ENCODE peak calls at places on chromosome 7, in five cellular contexts. Z, I, M, F and K are unnamed samples.

GRCh38 chr7:150410680-150411346 is 31.7 kb downstream of the ZNF775 start:
- DNase-seq in Z (no peak), I (no peak), M (no peak), F (peak), K (no peak)

GRCh38 chr7:75971961-75972763 is 22.2 kb downstream of the TMEM120A start:
- DNase-seq in Z (no peak), I (no peak), M (no peak), F (no peak), K (no peak)

GRCh38 chr7:139893999-139894398 is 64.9 kb downstream of the TBXAS1 start:
- DNase-seq in Z (no peak), I (no peak), M (no peak), F (no peak), K (no peak)

GRCh38 chr7:27110977-27111752 is 8.7 kb upstream of the HOXA2 start:
- DNase-seq in Z (no peak), I (no peak), M (no peak), F (peak), K (no peak)

GRCh38 chr7:76509931-76510877 is at the start of gene UPK3B:
- DNase-seq in Z (no peak), I (no peak), M (peak), F (peak), K (no peak)

GRCh38 chr7:67916571-67916970 is 919.9 kb downstream of the TYW1 start:
- DNase-seq in Z (peak), I (no peak), M (no peak), F (no peak), K (no peak)

GRCh38 chr7:95672434-95672833 is 76.1 kb upstream of the PDK4 start:
- DNase-seq in Z (no peak), I (no peak), M (no peak), F (no peak), K (no peak)

GRCh38 chr7:44463169-44463808 is 27.2 kb downstream of the NUDCD3 start:
- DNase-seq in Z (no peak), I (no peak), M (no peak), F (peak), K (no peak)

GRCh38 chr7:10977113-10977512 is 3.4 kb downstream of the PHF14 start:
- DNase-seq in Z (no peak), I (no peak), M (no peak), F (no peak), K (no peak)

GRCh38 chr7:70884446-70884764 is 247.5 kb upstream of the GALNT17 start:
- DNase-seq in Z (no peak), I (no peak), M (no peak), F (no peak), K (no peak)